ENCODE peak calls at places on chromosome 13, in six cellular contexts. F is neural progenitor cell, Q is endodermal cell, P is tibial artery, D is Peyer's patch, Y is pancreas. L is an unnamed sample. For H3K4me1, the result is how much of the 10 kb centered on the place peaks cover.

GRCh38 chr13:31909889-31910551 is 121.6 kb upstream of the FRY start:
- DNase-seq in F (peak), Q (peak), P (no peak), D (peak), Y (peak), L (peak)

GRCh38 chr13:74258951-74259350 is 124.7 kb upstream of the KLF12 start:
- DNase-seq in F (no peak), Q (no peak), P (no peak), D (no peak), Y (no peak), L (no peak)

GRCh38 chr13:27917121-27917947 is 2.5 kb upstream of the PDX1 start:
- DNase-seq in F (peak), Q (peak), P (no peak), D (no peak), Y (peak), L (no peak)

GRCh38 chr13:49265822-49266221 is 18.1 kb downstream of the CDADC1 start:
- DNase-seq in F (no peak), Q (no peak), P (no peak), D (no peak), Y (no peak), L (no peak)

GRCh38 chr13:112814905-112815585 is 125.2 kb downstream of the ATP11A start:
- DNase-seq in F (no peak), Q (no peak), P (no peak), D (no peak), Y (no peak), L (no peak)

GRCh38 chr13:27712421-27712820 is 79.9 kb upstream of the GSX1 start:
- DNase-seq in F (no peak), Q (no peak), P (peak), D (peak), Y (peak), L (no peak)

GRCh38 chr13:45821861-45822260 is 29.7 kb downstream of the SIAH3 start:
- DNase-seq in F (no peak), Q (no peak), P (no peak), D (no peak), Y (no peak), L (no peak)

GRCh38 chr13:113357529-113357928 is 6.4 kb downstream of the GRTP1 start:
- DNase-seq in F (no peak), Q (no peak), P (no peak), D (no peak), Y (no peak), L (no peak)

GRCh38 chr13:30708541-30708940 is 26.8 kb upstream of the ALOX5AP start:
- DNase-seq in F (no peak), Q (no peak), P (no peak), D (no peak), Y (no peak), L (no peak)

GRCh38 chr13:25733061-25733491 is 318.7 kb downstream of the SHISA2 start:
- DNase-seq in F (no peak), Q (no peak), P (no peak), D (no peak), Y (no peak), L (no peak)

GRCh38 chr13:79423801-79424642 is 18.0 kb upstream of the RBM26 start:
- DNase-seq in F (peak), Q (no peak), P (no peak), D (no peak), Y (no peak), L (no peak)

GRCh38 chr13:80251403-80251802 is 89.5 kb downstream of the SPRY2 start:
- DNase-seq in F (peak), Q (no peak), P (no peak), D (no peak), Y (no peak), L (no peak)

GRCh38 chr13:36879218-36879938 is 40.7 kb downstream of the SMAD9 start:
- DNase-seq in F (no peak), Q (no peak), P (no peak), D (no peak), Y (no peak), L (no peak)

GRCh38 chr13:80109313-80109712 is 231.6 kb downstream of the SPRY2 start:
- DNase-seq in F (no peak), Q (no peak), P (no peak), D (no peak), Y (no peak), L (no peak)

GRCh38 chr13:28357846-28358496 is 137.0 kb downstream of the FLT1 start:
- DNase-seq in F (no peak), Q (no peak), P (no peak), D (no peak), Y (no peak), L (no peak)

GRCh38 chr13:113763254-113763653 is 4.2 kb downstream of the TMEM255B start:
- DNase-seq in F (no peak), Q (peak), P (no peak), D (peak), Y (no peak), L (no peak)

GRCh38 chr13:106100261-106100919 is 435.1 kb downstream of the EFNB2 start:
- DNase-seq in F (peak), Q (peak), P (no peak), D (peak), Y (no peak), L (no peak)

GRCh38 chr13:94483970-94484369 is 4.5 kb upstream of the DCT start:
- DNase-seq in F (no peak), Q (no peak), P (no peak), D (no peak), Y (no peak), L (no peak)

GRCh38 chr13:50080158-50080855 is 65.1 kb downstream of the KCNRG start:
- DNase-seq in F (peak), Q (peak), P (peak), D (peak), Y (peak), L (peak)

GRCh38 chr13:113564331-113565023 is 20.1 kb upstream of the TFDP1 start:
- DNase-seq in F (no peak), Q (peak), P (no peak), D (peak), Y (no peak), L (no peak)

GRCh38 chr13:39401756-39402155 is 201.2 kb downstream of the LHFPL6 start:
- DNase-seq in F (no peak), Q (no peak), P (no peak), D (no peak), Y (no peak), L (no peak)

GRCh38 chr13:77309254-77309653 is 17.6 kb downstream of the MYCBP2 start:
- DNase-seq in F (no peak), Q (no peak), P (no peak), D (no peak), Y (no peak), L (no peak)
- H3K4me1 ChIP-seq in F (under half), Q (under half), P (under half), D (under half), Y (under half), L (half or more)

DNA sequence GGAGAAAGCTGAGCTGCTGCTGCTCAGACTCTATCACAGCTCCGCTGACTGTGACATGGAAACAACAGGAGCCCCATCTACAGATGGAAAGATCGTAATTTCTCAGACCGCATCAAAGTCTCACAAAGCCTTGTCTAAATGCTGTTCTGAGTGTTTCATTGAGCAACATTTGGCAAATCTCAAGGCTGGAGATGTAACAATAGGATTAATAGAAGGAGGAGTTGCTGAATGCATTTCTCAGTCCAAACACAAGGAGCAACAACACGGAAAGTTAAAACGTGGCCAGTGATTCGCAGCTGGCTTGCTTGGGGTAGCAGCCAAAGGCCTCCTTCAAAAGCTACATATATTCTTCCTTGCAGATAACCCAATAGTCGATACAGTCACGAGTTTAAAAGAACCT is 55.7 kb downstream of the MRPL57 start:
- DNase-seq in F (no peak), Q (no peak), P (peak), D (no peak), Y (no peak), L (no peak)
- H3K27ac ChIP-seq in F (no peak), Q (no peak), P (no peak), D (peak), Y (no peak), L (no peak)

GRCh38 chr13:75384881-75385707 is 96.9 kb downstream of the TBC1D4 start:
- DNase-seq in F (no peak), Q (no peak), P (no peak), D (no peak), Y (no peak), L (no peak)
- H3K4me1 ChIP-seq in F (under half), Q (under half), P (under half), D (under half), Y (under half), L (under half)

DNA sequence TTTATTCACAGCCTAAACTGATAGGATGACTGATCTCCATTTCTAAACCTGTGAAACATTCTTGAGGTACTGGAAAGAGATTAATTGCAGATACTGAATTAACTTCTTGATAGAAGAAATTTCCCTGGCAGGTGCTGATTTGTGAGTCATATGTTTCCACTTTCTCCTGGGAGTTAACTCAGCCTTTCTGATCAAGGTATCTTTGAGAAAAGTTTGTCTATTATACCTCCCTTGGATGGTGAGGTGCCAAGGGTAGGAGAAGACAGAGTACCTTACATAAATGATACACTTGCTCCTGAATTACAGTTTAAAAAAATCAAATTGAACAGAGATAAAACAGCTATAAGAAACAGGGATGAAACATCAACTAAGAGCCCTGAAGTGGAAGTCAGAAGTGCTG is 123.0 kb downstream of the RGCC start:
- DNase-seq in F (no peak), Q (no peak), P (no peak), D (no peak), Y (no peak), L (no peak)
- H3K27ac ChIP-seq in F (no peak), Q (no peak), P (no peak), D (no peak), Y (no peak), L (no peak)

DNA sequence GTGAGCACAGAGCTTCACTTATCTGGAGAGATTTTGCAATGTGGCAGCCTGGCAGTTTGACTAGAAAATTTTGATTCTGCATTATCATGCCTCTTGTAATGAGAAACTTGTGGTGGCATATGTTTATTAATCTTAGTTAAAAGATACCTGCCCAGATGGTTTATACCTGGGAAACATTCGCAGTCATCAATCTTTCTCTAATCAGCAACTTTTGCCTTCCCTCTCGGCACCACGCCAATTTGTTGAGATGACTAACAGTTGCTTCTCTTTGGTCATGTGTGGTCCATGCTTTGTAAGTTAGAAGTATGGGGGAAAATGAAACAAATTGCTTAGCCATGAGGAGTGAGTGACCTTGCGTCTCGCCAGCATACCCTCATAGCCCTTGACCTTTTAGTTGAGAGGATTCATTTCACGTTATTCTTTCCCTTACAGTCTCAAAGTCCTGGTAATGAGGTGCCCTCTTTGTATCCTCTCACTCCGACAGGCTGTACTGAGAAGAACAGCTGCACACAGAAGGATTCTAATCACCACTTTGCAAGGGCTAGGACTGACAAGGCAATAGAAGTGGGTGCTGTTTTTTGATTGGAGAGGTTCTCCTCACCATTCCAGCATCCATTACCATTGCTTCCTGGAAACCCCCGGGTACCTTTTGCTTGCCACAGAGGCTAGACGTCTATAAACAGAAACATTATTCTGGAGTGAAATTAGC is 201.4 kb downstream of the OXGR1 start:
- DNase-seq in F (no peak), Q (no peak), P (no peak), D (no peak), Y (peak), L (no peak)
- H3K4me1 ChIP-seq in F (under half), Q (under half), P (under half), D (under half), Y (under half), L (under half)

GRCh38 chr13:98960331-98961203 is 17.3 kb downstream of the DOCK9 start:
- DNase-seq in F (no peak), Q (no peak), P (no peak), D (no peak), Y (no peak), L (no peak)
- H3K27ac ChIP-seq in F (no peak), Q (no peak), P (no peak), D (no peak), Y (no peak), L (no peak)

GRCh38 chr13:100197591-100198365 is 108.9 kb downstream of the PCCA start:
- DNase-seq in F (no peak), Q (no peak), P (no peak), D (no peak), Y (peak), L (no peak)

GRCh38 chr13:100196380-100196779 is 107.5 kb downstream of the PCCA start:
- DNase-seq in F (no peak), Q (no peak), P (no peak), D (no peak), Y (no peak), L (no peak)

GRCh38 chr13:100197116-100197515 is 108.2 kb downstream of the PCCA start:
- DNase-seq in F (no peak), Q (no peak), P (no peak), D (no peak), Y (no peak), L (no peak)

GRCh38 chr13:100195568-100195967 is 106.7 kb downstream of the PCCA start:
- DNase-seq in F (peak), Q (no peak), P (no peak), D (no peak), Y (no peak), L (no peak)
- H3K4me1 ChIP-seq in F (under half), Q (under half), P (under half), D (under half), Y (under half), L (under half)